ENCODE peak calls at places on chromosome 4, in four cellular contexts. V, G, U and T are unnamed samples. For H3K4me1, the result is how much of the 10 kb centered on the place peaks cover.

GRCh38 chr4:184252136-184253071 is 34.7 kb upstream of the ENPP6 start:
- DNase-seq in V (no peak), U (no peak), G (no peak), T (no peak)

GRCh38 chr4:152266831-152267480 is 268.9 kb downstream of the FBXW7 start:
- DNase-seq in V (no peak), U (no peak), G (no peak), T (no peak)

GRCh38 chr4:11585506-11585905 is 156.8 kb upstream of the HS3ST1 start:
- DNase-seq in V (no peak), G (no peak), U (no peak), T (peak)

GRCh38 chr4:123102897-123103489 is 180.6 kb upstream of the NUDT6 start:
- DNase-seq in V (peak), G (no peak), U (peak), T (peak)

GRCh38 chr4:40187386-40187913 is 9.4 kb upstream of the RHOH start:
- DNase-seq in V (no peak), U (no peak), G (no peak), T (no peak)

GRCh38 chr4:153002110-153002509 is 66.0 kb downstream of the FHDC1 start:
- DNase-seq in V (no peak), U (no peak), G (no peak), T (no peak)

GRCh38 chr4:184397516-184398163 is 76.7 kb downstream of the IRF2 start:
- DNase-seq in U (no peak), G (no peak), V (no peak), T (no peak)

GRCh38 chr4:130306566-130306965 is 1210.6 kb downstream of the C4orf33 start:
- DNase-seq in G (no peak), V (no peak), U (no peak), T (no peak)

GRCh38 chr4:123777297-123777859 is 380.8 kb downstream of the SPRY1 start:
- DNase-seq in U (no peak), V (no peak), G (no peak), T (no peak)

GRCh38 chr4:673349-674091 is 556 bp downstream of the ATP5ME start:
- DNase-seq in G (no peak), U (peak), V (peak), T (no peak)

GRCh38 chr4:9898596-9899345 is 117.3 kb downstream of the DRD5 start:
- DNase-seq in G (peak), U (peak), V (peak), T (peak)

GRCh38 chr4:156593464-156593863 is 378.1 kb downstream of the PDGFC start:
- DNase-seq in G (no peak), V (no peak), U (no peak), T (no peak)

GRCh38 chr4:4419896-4420295 is 33.0 kb downstream of the NSG1 start:
- DNase-seq in G (no peak), V (no peak), U (no peak), T (no peak)

GRCh38 chr4:112099701-112100289 is 45.5 kb upstream of the FAM241A start:
- DNase-seq in G (peak), U (peak), V (peak), T (peak)

GRCh38 chr4:71300362-71300761 is 38.5 kb upstream of the SLC4A4 start:
- DNase-seq in U (no peak), G (no peak), V (no peak), T (no peak)

GRCh38 chr4:138439143-138439581 is 197.0 kb upstream of the SLC7A11 start:
- DNase-seq in U (no peak), V (no peak), G (no peak), T (no peak)

GRCh38 chr4:53702334-53703266 is 111.3 kb upstream of the LNX1 start:
- DNase-seq in U (no peak), V (peak), G (no peak), T (no peak)

GRCh38 chr4:78542373-78542772 is 9.2 kb upstream of the ANXA3 start:
- DNase-seq in G (no peak), V (peak), U (no peak), T (no peak)

GRCh38 chr4:85399270-85399669 is 75.7 kb upstream of the ARHGAP24 start:
- DNase-seq in G (no peak), U (no peak), V (no peak), T (no peak)

GRCh38 chr4:48129307-48130014 is 4.6 kb downstream of the TXK start:
- DNase-seq in G (no peak), U (peak), V (no peak), T (no peak)

GRCh38 chr4:107718351-107718965 is 1.6 kb downstream of the PAPSS1 start:
- DNase-seq in V (no peak), U (no peak), G (no peak), T (no peak)

GRCh38 chr4:136796953-136797352 is 735.3 kb downstream of the PCDH18 start:
- DNase-seq in U (no peak), V (no peak), G (no peak), T (no peak)

GRCh38 chr4:85901500-85901899 is 426.6 kb downstream of the ARHGAP24 start:
- DNase-seq in U (no peak), V (no peak), G (peak), T (no peak)

GRCh38 chr4:84254537-84254936 is 244.6 kb downstream of the NKX6-1 start:
- DNase-seq in U (no peak), V (no peak), G (no peak), T (no peak)

GRCh38 chr4:71571346-71571745 is 212.5 kb downstream of the GC start:
- DNase-seq in G (no peak), U (no peak), V (no peak), T (no peak)

GRCh38 chr4:16908377-16909021 is 10.1 kb upstream of the LDB2 start:
- DNase-seq in G (no peak), U (no peak), V (no peak), T (no peak)

GRCh38 chr4:126727461-126727860 is 905.3 kb upstream of the INTU start:
- DNase-seq in V (no peak), G (no peak), U (no peak), T (no peak)

GRCh38 chr4:81565137-81565870 is 93.6 kb upstream of the RASGEF1B start:
- DNase-seq in G (no peak), U (no peak), V (no peak), T (no peak)

GRCh38 chr4:150178161-150178560 is 99.9 kb downstream of the DCLK2 start:
- DNase-seq in V (no peak), U (no peak), G (no peak), T (no peak)

GRCh38 chr4:1348014-1348513 is 1.1 kb downstream of the UVSSA start:
- DNase-seq in U (no peak), G (no peak), V (no peak), T (no peak)

GRCh38 chr4:92172203-92172602 is 131.6 kb upstream of the GRID2 start:
- DNase-seq in G (no peak), V (no peak), U (no peak), T (no peak)

GRCh38 chr4:6750302-6751221 is 32.0 kb upstream of the KIAA0232 start:
- DNase-seq in V (no peak), G (no peak), U (no peak), T (no peak)

GRCh38 chr4:110270492-110271197 is 72.2 kb upstream of the ELOVL6 start:
- DNase-seq in U (no peak), V (no peak), G (no peak), T (no peak)

GRCh38 chr4:123750044-123750443 is 353.4 kb downstream of the SPRY1 start:
- DNase-seq in V (peak), G (no peak), U (no peak), T (no peak)

GRCh38 chr4:19844436-19844835 is 407.3 kb upstream of the SLIT2 start:
- DNase-seq in U (no peak), G (no peak), V (no peak), T (no peak)
- TF ChIP-seq TCF7L2 in U (no peak), G (no peak), V (no peak), T (no peak)

DNA sequence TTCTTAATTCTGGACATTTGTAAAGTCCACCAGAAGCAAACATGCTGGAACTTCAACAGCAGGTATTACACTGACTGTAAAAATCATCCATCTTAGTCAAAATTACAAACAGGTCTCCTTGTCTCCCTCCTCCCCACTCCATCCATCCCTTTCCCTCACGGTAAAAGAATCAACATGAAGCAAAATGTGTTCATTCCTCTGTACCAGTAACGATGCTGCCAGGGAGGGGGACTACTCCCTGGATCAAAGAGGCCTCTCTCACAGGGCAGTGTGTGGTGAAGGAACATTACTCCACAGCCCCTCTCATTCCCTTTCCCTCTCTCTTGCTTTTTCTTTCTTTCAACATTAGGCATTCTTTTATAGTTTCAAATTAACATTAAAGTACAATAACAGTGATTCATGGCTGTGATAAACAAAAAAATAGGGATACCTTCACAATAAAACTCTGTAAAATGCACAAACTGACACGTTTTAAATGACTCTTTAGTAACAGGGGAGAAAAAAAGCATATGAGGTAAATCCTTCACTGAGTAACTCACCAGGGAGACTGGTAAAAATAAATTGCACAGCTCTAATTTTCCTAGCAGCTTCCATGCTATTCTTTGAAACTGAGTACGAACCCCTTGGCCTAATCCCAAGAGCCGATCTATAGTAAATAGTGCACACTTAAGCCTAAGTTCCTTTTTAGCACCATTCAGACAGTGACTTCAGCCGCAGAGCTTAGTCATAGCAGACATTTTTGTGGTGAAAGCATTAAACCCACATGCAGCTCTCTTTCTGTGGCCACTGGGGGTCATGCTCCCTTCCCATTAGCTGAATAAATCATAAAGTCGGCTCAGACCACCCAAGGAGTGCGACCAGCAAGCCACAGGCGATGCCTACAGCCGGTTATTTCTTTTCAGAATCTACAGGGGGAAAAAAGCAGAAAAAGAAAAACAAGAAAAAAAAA is 215.6 kb upstream of the GYPA start:
- DNase-seq in V (peak), G (peak), U (peak), T (peak)
- H3K4me1 ChIP-seq in V (under half), G (under half), U (under half), T (under half)

GRCh38 chr4:7803992-7804758 is 135.5 kb downstream of the AFAP1 start:
- DNase-seq in V (peak), G (peak), U (peak), T (peak)
- TF ChIP-seq TCF7L2 in V (no peak), G (no peak), U (no peak), T (no peak)

DNA sequence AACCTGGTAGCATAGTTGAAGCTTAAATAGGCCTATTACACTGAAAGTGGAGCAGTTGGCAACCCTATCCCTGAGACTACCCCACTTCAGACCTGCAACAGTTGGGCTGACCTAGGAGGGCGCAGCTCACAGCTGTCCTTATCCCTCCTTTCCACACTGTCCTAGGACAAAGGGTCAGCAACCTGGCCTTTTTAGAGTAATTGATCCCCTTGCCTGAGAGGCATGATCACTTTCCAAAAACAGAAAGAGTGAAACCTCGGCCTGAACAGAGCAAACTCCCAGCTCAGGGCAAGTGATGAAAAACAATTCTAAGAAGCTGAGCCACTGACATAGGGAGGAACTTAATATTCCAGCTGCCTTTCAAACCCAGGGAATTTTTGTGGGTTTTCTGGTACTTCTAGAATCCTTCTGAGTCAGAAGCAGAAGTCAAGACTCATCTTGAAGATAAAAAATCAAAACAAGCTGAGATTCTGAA is 94.9 kb upstream of the MYOZ2 start:
- DNase-seq in G (no peak), V (no peak), U (no peak), T (no peak)
- H3K4me1 ChIP-seq in G (under half), V (under half), U (under half), T (under half)

DNA sequence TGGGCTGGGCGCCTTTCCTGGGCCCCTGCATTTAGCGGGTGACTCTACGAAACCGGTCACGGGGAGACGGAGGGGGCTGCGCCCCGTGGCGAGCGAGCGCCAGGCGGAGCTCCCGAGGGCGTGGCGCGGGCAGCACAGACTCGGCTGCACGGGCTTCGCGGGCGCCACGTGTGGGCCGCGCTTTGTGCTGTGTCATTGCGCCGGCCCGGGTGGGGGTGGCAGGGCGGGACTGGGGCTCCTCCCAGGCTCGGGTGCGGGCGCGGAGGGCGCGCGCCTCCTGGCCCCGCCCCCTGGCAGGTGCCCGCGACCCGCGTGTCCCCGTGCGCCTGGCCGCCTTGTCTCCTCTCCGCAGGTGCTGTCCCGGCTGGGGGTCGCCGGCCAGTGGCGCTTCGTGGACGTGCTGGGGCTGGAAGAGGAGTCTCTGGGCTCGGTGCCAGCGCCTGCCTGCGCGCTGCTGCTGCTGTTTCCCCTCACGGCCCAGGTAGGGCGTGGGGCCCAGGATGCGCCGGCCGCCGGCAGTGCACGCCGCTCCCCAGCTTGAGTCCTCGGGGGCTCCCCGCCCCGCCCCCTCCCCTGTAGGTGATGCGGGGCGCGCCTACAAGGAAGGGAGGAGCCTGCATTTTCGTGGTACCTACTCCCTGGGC is 651 bp downstream of the UCHL1 start:
- DNase-seq in V (no peak), U (no peak), G (no peak), T (no peak)
- TF ChIP-seq TCF7L2 in V (no peak), U (no peak), G (no peak), T (no peak)

GRCh38 chr4:98518555-98519267 is 139.7 kb downstream of the TSPAN5 start:
- DNase-seq in U (no peak), V (no peak), G (no peak), T (no peak)

GRCh38 chr4:98522062-98522461 is 136.3 kb downstream of the TSPAN5 start:
- DNase-seq in U (no peak), G (no peak), V (no peak), T (no peak)

GRCh38 chr4:98521486-98521885 is 136.9 kb downstream of the TSPAN5 start:
- DNase-seq in V (no peak), G (no peak), U (no peak), T (no peak)

GRCh38 chr4:98517444-98518021 is 140.9 kb downstream of the TSPAN5 start:
- DNase-seq in G (no peak), V (peak), U (no peak), T (no peak)

DNA sequence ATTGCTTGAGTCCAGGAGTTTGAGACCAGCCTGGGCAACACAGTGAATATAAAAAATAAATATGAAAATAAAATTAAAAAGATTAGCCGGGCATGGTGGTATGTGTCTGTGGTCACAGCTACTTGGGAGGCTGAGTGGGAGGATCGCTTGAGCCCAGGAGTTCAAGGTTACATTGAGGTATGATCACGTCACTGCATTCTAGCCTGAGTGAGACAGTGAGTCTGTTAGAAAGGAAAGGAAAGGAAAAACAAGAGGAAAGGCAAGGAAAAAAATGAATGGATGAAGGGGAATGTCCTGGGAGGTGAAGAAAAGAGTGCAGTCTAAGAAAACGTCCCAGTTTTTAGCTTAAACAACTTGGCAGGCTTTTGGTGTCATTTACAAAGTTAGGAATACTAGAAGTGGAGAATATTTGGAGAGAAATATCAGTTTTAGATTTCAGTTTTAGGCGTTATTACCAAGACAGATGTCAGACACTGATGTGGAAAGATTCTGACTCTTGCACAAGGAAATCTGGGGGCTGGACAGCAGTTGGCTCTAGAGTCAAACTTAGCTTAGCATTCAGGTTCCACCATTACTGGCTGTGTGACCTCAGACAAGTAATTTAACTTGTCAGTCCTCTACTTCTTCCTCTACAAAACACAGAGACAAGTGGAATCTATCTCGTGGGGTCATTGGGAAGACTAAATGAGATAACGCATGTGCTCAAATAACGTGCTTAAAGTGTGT is 139.0 kb downstream of the TSPAN5 start:
- DNase-seq in G (no peak), U (no peak), V (peak), T (no peak)
- H3K4me1 ChIP-seq in G (under half), U (under half), V (under half), T (half or more)

DNA sequence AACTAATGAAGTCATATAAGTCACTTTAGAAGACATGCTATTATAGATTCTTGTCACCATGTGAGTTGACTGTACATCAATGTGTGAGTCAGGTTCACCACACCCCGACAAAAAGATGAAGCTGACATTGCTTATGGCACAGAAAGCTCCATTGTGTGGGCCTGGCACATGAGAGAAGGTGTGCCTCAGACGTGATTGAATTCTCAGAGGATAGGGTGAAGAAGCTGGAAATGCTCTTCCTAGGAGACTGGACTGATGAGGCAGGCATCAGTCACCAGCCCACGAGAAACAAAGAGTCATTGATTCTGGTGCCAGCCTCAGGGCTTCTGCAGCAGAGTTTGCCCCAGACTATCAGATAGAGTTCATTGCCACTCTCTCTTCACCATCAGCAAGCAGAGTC is 35.9 kb upstream of the LRAT start:
- DNase-seq in U (no peak), V (no peak), G (no peak), T (peak)
- TF ChIP-seq TCF7L2 in U (no peak), V (no peak), G (no peak), T (no peak)

GRCh38 chr4:87034527-87034926 is 99.7 kb downstream of the AFF1 start:
- DNase-seq in G (no peak), U (no peak), V (no peak), T (no peak)
- H3K4me1 ChIP-seq in G (under half), U (half or more), V (under half), T (under half)